ENCODE peak calls at places on chromosome 1, in nine cellular contexts. X, U, Z, A, F, R, Y, K and S are unnamed samples.
A peak's percentile ranks its signal among the peaks of the same experiment; 100 is the strongest.

GRCh38 chr1:204104331-204105222 is 31.7 kb downstream of the SOX13 start:
- DNase-seq in R (no peak), K (peak; percentile 87), X (peak; percentile 55), U (no peak), Z (no peak), Y (no peak), A (peak; percentile 68), F (peak; percentile 32), S (no peak)

GRCh38 chr1:45552309-45552708 is 1.7 kb downstream of the AKR1A1 start:
- DNase-seq in U (no peak), X (no peak), Y (no peak), A (peak; percentile 28), F (no peak), K (no peak), Z (no peak), R (no peak), S (no peak)

GRCh38 chr1:28112388-28113311 is 24.2 kb upstream of the EYA3 start:
- DNase-seq in X (no peak), U (no peak), K (peak; percentile 35), A (no peak), Y (peak; percentile 6), F (peak; percentile 8), R (peak; percentile 92), Z (no peak), S (no peak)

GRCh38 chr1:151047591-151047924 is at the start of gene C1orf56:
- DNase-seq in Y (no peak), U (peak; percentile 42), A (peak; percentile 70), X (no peak), Z (peak; percentile 50), K (peak; percentile 72), F (peak; percentile 59), R (peak; percentile 52), S (peak; percentile 59)

GRCh38 chr1:183577897-183578470 is 12.3 kb downstream of the NCF2 start:
- DNase-seq in Z (no peak), R (no peak), U (no peak), F (no peak), A (no peak), Y (no peak), X (no peak), K (no peak), S (no peak)

GRCh38 chr1:38050397-38051141 is 4.0 kb upstream of the POU3F1 start:
- DNase-seq in A (no peak), R (no peak), U (no peak), Y (no peak), F (no peak), X (no peak), K (peak; percentile 61), Z (no peak), S (no peak)

GRCh38 chr1:199173356-199173755 is 534.5 kb downstream of the PTPRC start:
- DNase-seq in Y (no peak), U (peak; percentile 68), Z (peak; percentile 22), F (no peak), R (peak; percentile 6), A (no peak), X (no peak), K (no peak), S (peak; percentile 56)

GRCh38 chr1:204128464-204128963 is 23.3 kb downstream of the ETNK2 start:
- DNase-seq in U (no peak), F (no peak), X (no peak), Z (no peak), Y (no peak), R (peak; percentile 10), A (no peak), K (no peak), S (no peak)

GRCh38 chr1:101241485-101242225 is 4.8 kb downstream of the S1PR1 start:
- DNase-seq in K (no peak), Y (no peak), A (no peak), F (no peak), X (no peak), Z (no peak), U (no peak), R (no peak), S (no peak)

GRCh38 chr1:104195395-104195794 is 445.7 kb downstream of the AMY1C start:
- DNase-seq in A (no peak), F (no peak), Y (no peak), K (no peak), Z (no peak), X (no peak), U (no peak), R (peak; percentile 0), S (no peak)

GRCh38 chr1:44801491-44802305 is 1.5 kb downstream of the PLK3 start:
- DNase-seq in F (no peak), X (no peak), A (peak; percentile 38), K (no peak), U (no peak), Z (peak; percentile 43), Y (no peak), R (no peak), S (no peak)

GRCh38 chr1:234676103-234676594 is 66.2 kb upstream of the IRF2BP2 start:
- DNase-seq in K (peak; percentile 68), A (peak; percentile 74), Y (peak; percentile 60), X (no peak), F (peak; percentile 91), R (peak; percentile 78), U (peak; percentile 38), Z (peak; percentile 47), S (peak; percentile 45)

GRCh38 chr1:65459397-65459768 is 38.9 kb downstream of the LEPR start:
- DNase-seq in Z (no peak), F (no peak), Y (no peak), X (no peak), K (peak; percentile 40), U (no peak), A (no peak), R (peak; percentile 54), S (no peak)

GRCh38 chr1:40382601-40383000 is 9.1 kb downstream of the SMAP2 start:
- DNase-seq in R (no peak), U (no peak), Y (no peak), X (no peak), Z (no peak), K (no peak), A (no peak), F (no peak), S (no peak)

GRCh38 chr1:228226956-228227791 is 19.3 kb downstream of the OBSCN start:
- DNase-seq in R (peak; percentile 34), F (no peak), A (no peak), X (no peak), U (no peak), Z (no peak), Y (no peak), K (peak; percentile 74), S (no peak)

GRCh38 chr1:116380499-116381316 is 7.7 kb downstream of the ATP1A1 start:
- DNase-seq in X (no peak), A (no peak), Y (peak; percentile 11), F (no peak), Z (no peak), U (no peak), K (no peak), R (peak; percentile 28), S (no peak)

GRCh38 chr1:230191079-230191478 is 124.0 kb downstream of the GALNT2 start:
- DNase-seq in U (no peak), F (peak; percentile 80), K (no peak), A (peak; percentile 68), R (peak; percentile 88), Z (no peak), X (no peak), Y (peak; percentile 55), S (no peak)

GRCh38 chr1:167789501-167789900 is 67.7 kb downstream of the MPZL1 start:
- DNase-seq in R (peak; percentile 66), A (no peak), F (no peak), K (no peak), Y (no peak), Z (no peak), X (peak; percentile 62), U (no peak), S (no peak)

GRCh38 chr1:227886503-227886961 is 61.2 kb downstream of the WNT9A start:
- DNase-seq in U (no peak), A (peak; percentile 6), K (no peak), Z (no peak), F (peak; percentile 6), Y (no peak), R (no peak), X (no peak), S (no peak)

GRCh38 chr1:924619-925323 is 1.0 kb downstream of the SAMD11 start:
- DNase-seq in F (no peak), X (no peak), Z (no peak), R (no peak), A (peak; percentile 46), K (peak; percentile 74), U (no peak), Y (no peak), S (no peak)
- H3K4me3 ChIP-seq in F (peak overlapping the region; percentile 50), X (peak overlapping the region; percentile 10), Z (no peak overlapping the region), R (no peak overlapping the region), A (peak overlapping the region; percentile 61), K (peak overlapping the region; percentile 88), U (no peak overlapping the region), Y (peak overlapping the region; percentile 65), S (peak overlapping the region; percentile 44)

DNA sequence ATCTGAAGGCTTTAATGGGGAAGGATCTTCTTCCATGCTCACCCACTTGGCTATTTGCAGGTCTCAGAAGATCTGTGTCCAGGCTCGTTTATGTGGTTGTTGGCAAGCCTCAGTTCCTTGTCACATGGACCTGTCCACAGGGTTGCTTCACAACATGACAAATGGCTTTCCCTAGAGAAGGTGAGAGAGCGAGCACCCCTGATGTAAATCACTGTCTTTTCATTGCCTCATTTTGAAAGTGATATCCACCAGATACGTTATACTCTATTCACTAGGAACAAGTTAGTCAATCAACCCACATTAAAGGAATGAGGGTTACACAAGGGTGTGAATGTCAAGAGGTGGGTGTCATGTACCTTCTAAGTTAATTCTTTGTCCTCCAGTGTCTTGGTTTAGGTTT is 433.3 kb downstream of the RPS6KC1 start:
- DNase-seq in Y (no peak), U (no peak), K (no peak), X (no peak), F (no peak), Z (no peak), A (no peak), R (no peak), S (no peak)
- H3K4me3 ChIP-seq in Y (no peak overlapping the region), U (no peak overlapping the region), K (no peak overlapping the region), X (no peak overlapping the region), F (no peak overlapping the region), Z (no peak overlapping the region), A (no peak overlapping the region), R (no peak overlapping the region), S (no peak overlapping the region)

DNA sequence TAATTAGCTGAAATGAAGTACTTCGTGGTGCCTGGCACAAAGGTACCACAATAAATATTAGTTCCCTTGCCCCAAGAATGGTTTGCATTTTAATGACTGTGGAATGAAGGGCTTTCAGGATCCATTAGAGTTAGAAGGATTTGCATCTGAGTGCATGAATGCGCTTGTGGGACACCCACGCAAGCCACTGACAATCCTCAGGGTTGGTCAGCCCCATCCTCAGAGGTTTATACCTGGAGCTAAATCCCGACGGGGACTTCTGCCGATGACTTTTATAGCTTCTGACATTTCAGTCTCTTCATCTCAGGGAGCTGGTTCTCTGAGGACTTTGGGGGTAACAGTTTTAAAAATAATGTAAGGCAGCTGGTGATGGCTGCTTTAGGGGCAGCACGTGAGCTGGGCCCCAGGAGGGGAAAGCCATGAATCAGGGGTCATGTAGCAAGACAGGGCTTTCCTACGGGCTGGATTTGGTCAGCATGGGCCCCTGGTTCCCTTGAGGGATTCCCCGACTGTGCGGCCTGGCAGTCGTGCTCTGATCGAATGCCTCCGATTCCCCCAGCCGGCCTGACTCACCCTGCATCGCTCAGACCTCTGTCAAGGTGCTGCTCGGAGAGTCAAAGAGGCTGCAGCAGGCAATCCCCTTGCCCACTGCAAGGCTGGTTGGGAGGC is 20.8 kb upstream of the IL10 start:
- DNase-seq in K (no peak), R (peak; percentile 23), Z (no peak), Y (no peak), X (no peak), F (no peak), A (no peak), U (no peak), S (no peak)
- H3K4me3 ChIP-seq in K (no peak overlapping the region), R (no peak overlapping the region), Z (no peak overlapping the region), Y (no peak overlapping the region), X (no peak overlapping the region), F (no peak overlapping the region), A (no peak overlapping the region), U (no peak overlapping the region), S (no peak overlapping the region)

GRCh38 chr1:236284291-236284711 is 2.5 kb upstream of the ERO1B start:
- DNase-seq in U (peak; percentile 16), Z (peak; percentile 22), X (no peak), R (no peak), K (no peak), F (no peak), A (no peak), Y (no peak), S (peak; percentile 34)
- H3K4me3 ChIP-seq in U (no peak overlapping the region), Z (peak overlapping the region; percentile 4), X (no peak overlapping the region), R (no peak overlapping the region), K (no peak overlapping the region), F (no peak overlapping the region), A (no peak overlapping the region), Y (no peak overlapping the region), S (peak overlapping the region; percentile 8)